ENCODE peak calls at places on chromosomes 2 and 18, in five cellular contexts. W is heart right ventricle, E is MV-4-11, R is WERI-Rb-1, X is kidney tubule cell. O is an unnamed sample.

GRCh38 chr2:58428286-58428552 is 187.1 kb upstream of the FANCL start:
- DNase-seq in W (no peak), E (no peak), R (peak; percentile 49), X (peak; percentile 18), O (no peak)

GRCh38 chr2:211455225-211455841 is 898.9 kb downstream of the CPS1 start:
- DNase-seq in W (no peak), E (no peak), R (peak; percentile 39), X (peak; percentile 59), O (peak; percentile 24)

GRCh38 chr2:198441246-198441645 is 636.9 kb downstream of the PLCL1 start:
- DNase-seq in W (no peak), E (no peak), R (no peak), X (peak; percentile 66), O (peak; percentile 79)

GRCh38 chr2:120254178-120254577 is 1.5 kb downstream of the RALB start:
- DNase-seq in W (no peak), E (no peak), R (no peak), X (no peak), O (no peak)

GRCh38 chr2:3097804-3098203 is 279.8 kb downstream of the EIPR1 start:
- DNase-seq in W (no peak), E (no peak), R (no peak), X (no peak), O (no peak)

GRCh38 chr18:74534981-74535649 is 815 bp downstream of the CNDP1 start:
- DNase-seq in W (no peak), E (no peak), R (no peak), X (no peak), O (no peak)

GRCh38 chr2:217038001-217038400 is 178.1 kb upstream of the TNP1 start:
- DNase-seq in W (no peak), E (no peak), R (no peak), X (no peak), O (peak; percentile 46)

GRCh38 chr2:234430892-234431291 is 66.0 kb downstream of the ARL4C start:
- DNase-seq in W (no peak), E (no peak), R (no peak), X (no peak), O (no peak)

GRCh38 chr2:220469201-220469600 is 841.8 kb downstream of the SLC4A3 start:
- DNase-seq in W (no peak), E (no peak), R (no peak), X (no peak), O (no peak)

GRCh38 chr2:85273732-85274731 is 53.8 kb downstream of the TGOLN2 start:
- DNase-seq in W (no peak), E (no peak), R (no peak), X (peak; percentile 51), O (peak; percentile 96)

GRCh38 chr2:163800889-163801498 is 65.2 kb upstream of the FIGN start:
- DNase-seq in W (no peak), E (no peak), R (peak; percentile 85), X (peak; percentile 73), O (no peak)

GRCh38 chr18:76691800-76692199 is 130.6 kb upstream of the ZNF236 start:
- DNase-seq in W (no peak), E (no peak), R (no peak), X (no peak), O (no peak)

GRCh38 chr2:118614856-118615255 is 232.6 kb downstream of the EN1 start:
- DNase-seq in W (no peak), E (peak; percentile 90), R (no peak), X (no peak), O (no peak)

GRCh38 chr2:217538719-217539118 is 464.1 kb downstream of the TNS1 start:
- DNase-seq in W (no peak), E (no peak), R (no peak), X (peak; percentile 81), O (no peak)

GRCh38 chr18:3495691-3496090 is 45.7 kb downstream of the TGIF1 start:
- DNase-seq in W (no peak), E (no peak), R (no peak), X (no peak), O (no peak)

GRCh38 chr18:77046994-77047393 is 85.6 kb downstream of the MBP start:
- DNase-seq in W (no peak), E (no peak), R (no peak), X (no peak), O (no peak)

GRCh38 chr2:178392215-178392614 is 58.8 kb downstream of the PRKRA start:
- DNase-seq in W (no peak), E (no peak), R (no peak), X (peak; percentile 54), O (peak; percentile 52)

GRCh38 chr18:62741118-62741566 is 25.8 kb downstream of the PHLPP1 start:
- DNase-seq in W (no peak), E (peak; percentile 85), R (peak; percentile 41), X (peak; percentile 72), O (peak; percentile 26)

GRCh38 chr2:72864500-72864899 is 22.7 kb upstream of the SPR start:
- DNase-seq in W (no peak), E (no peak), R (no peak), X (peak; percentile 85), O (peak; percentile 82)

GRCh38 chr2:109380502-109381326 is 233.1 kb downstream of the SEPTIN10 start:
- DNase-seq in W (no peak), E (no peak), R (no peak), X (no peak), O (no peak)

GRCh38 chr2:6080837-6081541 is 388.8 kb downstream of the SOX11 start:
- DNase-seq in W (peak; percentile 13), E (no peak), R (no peak), X (no peak), O (no peak)

GRCh38 chr18:46656326-46657114 is 500 bp downstream of the LOXHD1 start:
- DNase-seq in W (no peak), E (no peak), R (no peak), X (no peak), O (no peak)

GRCh38 chr2:73212098-73212447 is 2.0 kb upstream of the SMYD5 start:
- DNase-seq in W (no peak), E (no peak), R (no peak), X (no peak), O (no peak)

GRCh38 chr2:187654535-187654934 is 100.3 kb upstream of the TFPI start:
- DNase-seq in W (peak; percentile 14), E (no peak), R (no peak), X (no peak), O (no peak)

GRCh38 chr2:240570531-240571313 is 2.4 kb downstream of the RNPEPL1 start:
- DNase-seq in W (peak; percentile 14), E (no peak), R (peak; percentile 7), X (no peak), O (no peak)

GRCh38 chr18:55422456-55423185 is 165.4 kb downstream of the TCF4 start:
- DNase-seq in W (peak; percentile 27), E (peak; percentile 32), R (no peak), X (no peak), O (no peak)

GRCh38 chr2:70670626-70671025 is 97.4 kb downstream of the ADD2 start:
- DNase-seq in W (no peak), E (no peak), R (no peak), X (no peak), O (no peak)

GRCh38 chr2:98936133-98936916 is at the start of gene CRACDL:
- DNase-seq in W (no peak), E (no peak), R (peak; percentile 35), X (peak; percentile 44), O (peak; percentile 53)